ENCODE peak calls at places on chromosomes 5 and 9, in eight cellular contexts. One of them, this sample, is unnamed.

GRCh38 chr5:159448-160172 is 31.7 kb upstream of the LRRC14B start:
- DNase-seq in effector memory CD4-positive, alpha-beta T cell: no peak
- DNase-seq in SK-N-SH: no peak
- DNase-seq in cardiac muscle cell: no peak
- DNase-seq in CD8-positive, alpha-beta memory T cell: no peak
- DNase-seq in lung: no peak
- DNase-seq in stomach: peak; percentile 9
- DNase-seq in K562: no peak
- DNase-seq in this sample: peak; percentile 1

GRCh38 chr5:137491121-137491520 is 8.0 kb downstream of the SPOCK1 start:
- DNase-seq in lung: no peak
- DNase-seq in cardiac muscle cell: no peak
- DNase-seq in stomach: no peak
- DNase-seq in SK-N-SH: no peak
- DNase-seq in K562: no peak
- DNase-seq in CD8-positive, alpha-beta memory T cell: no peak
- DNase-seq in effector memory CD4-positive, alpha-beta T cell: no peak
- DNase-seq in this sample: no peak

GRCh38 chr5:161288071-161288470 is 258.5 kb downstream of the GABRB2 start:
- DNase-seq in lung: no peak
- DNase-seq in effector memory CD4-positive, alpha-beta T cell: no peak
- DNase-seq in K562: no peak
- DNase-seq in cardiac muscle cell: no peak
- DNase-seq in stomach: no peak
- DNase-seq in SK-N-SH: no peak
- DNase-seq in CD8-positive, alpha-beta memory T cell: no peak
- DNase-seq in this sample: no peak

GRCh38 chr5:90434116-90434714 is 24.7 kb upstream of the CETN3 start:
- DNase-seq in effector memory CD4-positive, alpha-beta T cell: no peak
- DNase-seq in cardiac muscle cell: peak; percentile 63
- DNase-seq in lung: peak; percentile 53
- DNase-seq in stomach: peak; percentile 33
- DNase-seq in CD8-positive, alpha-beta memory T cell: peak; percentile 20
- DNase-seq in K562: peak; percentile 39
- DNase-seq in SK-N-SH: peak; percentile 25
- DNase-seq in this sample: peak; percentile 72

GRCh38 chr5:150320048-150320555 is 17.4 kb upstream of the ARSI start:
- DNase-seq in CD8-positive, alpha-beta memory T cell: no peak
- DNase-seq in stomach: peak; percentile 30
- DNase-seq in effector memory CD4-positive, alpha-beta T cell: no peak
- DNase-seq in lung: peak; percentile 60
- DNase-seq in K562: no peak
- DNase-seq in SK-N-SH: no peak
- DNase-seq in cardiac muscle cell: no peak
- DNase-seq in this sample: peak; percentile 50

GRCh38 chr5:1801061-1801953 is at the start of gene NDUFS6:
- DNase-seq in K562: peak; percentile 88
- DNase-seq in CD8-positive, alpha-beta memory T cell: peak; percentile 76
- DNase-seq in lung: peak; percentile 81
- DNase-seq in SK-N-SH: peak; percentile 89
- DNase-seq in effector memory CD4-positive, alpha-beta T cell: peak; percentile 72
- DNase-seq in cardiac muscle cell: peak; percentile 83
- DNase-seq in stomach: peak; percentile 84
- DNase-seq in this sample: peak; percentile 75

GRCh38 chr5:34521628-34522290 is 134.4 kb upstream of the RAI14 start:
- DNase-seq in lung: no peak
- DNase-seq in cardiac muscle cell: no peak
- DNase-seq in K562: no peak
- DNase-seq in SK-N-SH: no peak
- DNase-seq in stomach: no peak
- DNase-seq in CD8-positive, alpha-beta memory T cell: no peak
- DNase-seq in effector memory CD4-positive, alpha-beta T cell: no peak
- DNase-seq in this sample: no peak

GRCh38 chr5:152439791-152440190 is 34.7 kb upstream of the NMUR2 start:
- DNase-seq in K562: no peak
- DNase-seq in effector memory CD4-positive, alpha-beta T cell: no peak
- DNase-seq in cardiac muscle cell: no peak
- DNase-seq in lung: no peak
- DNase-seq in SK-N-SH: no peak
- DNase-seq in stomach: no peak
- DNase-seq in CD8-positive, alpha-beta memory T cell: no peak
- DNase-seq in this sample: no peak

GRCh38 chr5:178235600-178235998 is 3.0 kb upstream of the PHYKPL start:
- DNase-seq in CD8-positive, alpha-beta memory T cell: no peak
- DNase-seq in stomach: no peak
- DNase-seq in lung: no peak
- DNase-seq in cardiac muscle cell: no peak
- DNase-seq in SK-N-SH: no peak
- DNase-seq in K562: no peak
- DNase-seq in effector memory CD4-positive, alpha-beta T cell: no peak
- DNase-seq in this sample: no peak

GRCh38 chr5:108637110-108637509 is 110.6 kb upstream of the FER start:
- DNase-seq in CD8-positive, alpha-beta memory T cell: no peak
- DNase-seq in cardiac muscle cell: no peak
- DNase-seq in effector memory CD4-positive, alpha-beta T cell: no peak
- DNase-seq in lung: no peak
- DNase-seq in SK-N-SH: no peak
- DNase-seq in K562: no peak
- DNase-seq in stomach: no peak
- DNase-seq in this sample: no peak

GRCh38 chr5:37495668-37496067 is 116.5 kb downstream of the WDR70 start:
- DNase-seq in effector memory CD4-positive, alpha-beta T cell: no peak
- DNase-seq in K562: no peak
- DNase-seq in lung: no peak
- DNase-seq in CD8-positive, alpha-beta memory T cell: no peak
- DNase-seq in SK-N-SH: no peak
- DNase-seq in stomach: no peak
- DNase-seq in cardiac muscle cell: no peak
- DNase-seq in this sample: no peak

GRCh38 chr5:130109152-130109551 is 204.9 kb downstream of the CHSY3 start:
- DNase-seq in lung: no peak
- DNase-seq in stomach: no peak
- DNase-seq in K562: peak; percentile 4
- DNase-seq in SK-N-SH: peak; percentile 7
- DNase-seq in effector memory CD4-positive, alpha-beta T cell: no peak
- DNase-seq in CD8-positive, alpha-beta memory T cell: no peak
- DNase-seq in cardiac muscle cell: peak; percentile 45
- DNase-seq in this sample: no peak

GRCh38 chr5:37875051-37875787 is 35.4 kb upstream of the GDNF start:
- DNase-seq in CD8-positive, alpha-beta memory T cell: no peak
- DNase-seq in effector memory CD4-positive, alpha-beta T cell: no peak
- DNase-seq in K562: no peak
- DNase-seq in cardiac muscle cell: no peak
- DNase-seq in SK-N-SH: no peak
- DNase-seq in stomach: no peak
- DNase-seq in lung: no peak
- DNase-seq in this sample: no peak

GRCh38 chr5:9338796-9339195 is 207.1 kb downstream of the SEMA5A start:
- DNase-seq in lung: no peak
- DNase-seq in effector memory CD4-positive, alpha-beta T cell: no peak
- DNase-seq in K562: no peak
- DNase-seq in SK-N-SH: no peak
- DNase-seq in cardiac muscle cell: no peak
- DNase-seq in stomach: no peak
- DNase-seq in CD8-positive, alpha-beta memory T cell: no peak
- DNase-seq in this sample: no peak

GRCh38 chr5:125326114-125326513 is 579.7 kb upstream of the ZNF608 start:
- DNase-seq in SK-N-SH: peak; percentile 47
- DNase-seq in effector memory CD4-positive, alpha-beta T cell: no peak
- DNase-seq in lung: peak; percentile 36
- DNase-seq in K562: no peak
- DNase-seq in CD8-positive, alpha-beta memory T cell: no peak
- DNase-seq in cardiac muscle cell: peak; percentile 73
- DNase-seq in stomach: peak; percentile 44
- DNase-seq in this sample: peak; percentile 89

GRCh38 chr5:81241961-81242648 is 9.0 kb downstream of the CKMT2 start:
- DNase-seq in stomach: no peak
- DNase-seq in SK-N-SH: no peak
- DNase-seq in lung: no peak
- DNase-seq in cardiac muscle cell: no peak
- DNase-seq in K562: no peak
- DNase-seq in CD8-positive, alpha-beta memory T cell: no peak
- DNase-seq in effector memory CD4-positive, alpha-beta T cell: no peak
- DNase-seq in this sample: no peak

GRCh38 chr5:62093981-62094380 is 212.0 kb upstream of the KIF2A start:
- DNase-seq in lung: peak; percentile 47
- DNase-seq in effector memory CD4-positive, alpha-beta T cell: no peak
- DNase-seq in cardiac muscle cell: peak; percentile 76
- DNase-seq in SK-N-SH: peak; percentile 64
- DNase-seq in CD8-positive, alpha-beta memory T cell: no peak
- DNase-seq in stomach: no peak
- DNase-seq in K562: no peak
- DNase-seq in this sample: peak; percentile 67

GRCh38 chr5:75707911-75708509 is 9.2 kb downstream of the POC5 start:
- DNase-seq in K562: no peak
- DNase-seq in stomach: no peak
- DNase-seq in cardiac muscle cell: no peak
- DNase-seq in lung: no peak
- DNase-seq in CD8-positive, alpha-beta memory T cell: no peak
- DNase-seq in effector memory CD4-positive, alpha-beta T cell: no peak
- DNase-seq in SK-N-SH: no peak
- DNase-seq in this sample: no peak
- H3K27me3 ChIP-seq in K562: no peaks in the 10 kb centered on the region
- H3K27me3 ChIP-seq in stomach: no peaks in the 10 kb centered on the region
- H3K27me3 ChIP-seq in cardiac muscle cell: no peaks in the 10 kb centered on the region
- H3K27me3 ChIP-seq in lung: no peaks in the 10 kb centered on the region
- H3K27me3 ChIP-seq in CD8-positive, alpha-beta memory T cell: no peaks in the 10 kb centered on the region
- H3K27me3 ChIP-seq in effector memory CD4-positive, alpha-beta T cell: no peaks in the 10 kb centered on the region
- H3K27me3 ChIP-seq in SK-N-SH: no peaks in the 10 kb centered on the region
- H3K27me3 ChIP-seq in this sample: no peaks in the 10 kb centered on the region

DNA sequence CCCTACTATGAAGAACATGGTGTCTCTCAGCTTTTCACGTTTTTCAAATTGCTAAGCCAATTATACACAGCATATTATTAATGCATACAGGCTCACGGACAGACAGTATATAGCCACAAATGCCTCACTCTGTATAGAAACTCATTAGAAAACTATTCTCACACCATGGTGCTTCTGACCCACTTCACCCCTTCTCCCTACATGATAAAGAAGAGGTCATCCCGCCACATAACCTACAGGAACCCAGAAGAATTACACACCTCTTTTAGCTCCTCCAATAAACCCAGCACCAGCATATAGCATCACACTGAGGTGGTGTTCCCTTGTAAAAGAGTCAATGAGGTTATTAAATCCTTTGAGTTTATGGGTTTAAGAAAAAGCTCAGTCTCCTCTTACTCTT is 5.6 kb downstream of the TLE1 start:
- DNase-seq in stomach: no peak
- DNase-seq in cardiac muscle cell: no peak
- DNase-seq in effector memory CD4-positive, alpha-beta T cell: no peak
- DNase-seq in SK-N-SH: no peak
- DNase-seq in lung: no peak
- DNase-seq in K562: no peak
- DNase-seq in CD8-positive, alpha-beta memory T cell: no peak
- DNase-seq in this sample: no peak
- H3K4me3 ChIP-seq in stomach: peak overlapping the region; percentile 19
- H3K4me3 ChIP-seq in cardiac muscle cell: no peak overlapping the region
- H3K4me3 ChIP-seq in effector memory CD4-positive, alpha-beta T cell: no peak overlapping the region
- H3K4me3 ChIP-seq in SK-N-SH: no peak overlapping the region
- H3K4me3 ChIP-seq in lung: no peak overlapping the region
- H3K4me3 ChIP-seq in K562: no peak overlapping the region
- H3K4me3 ChIP-seq in CD8-positive, alpha-beta memory T cell: no peak overlapping the region
- H3K4me3 ChIP-seq in this sample: no peak overlapping the region

DNA sequence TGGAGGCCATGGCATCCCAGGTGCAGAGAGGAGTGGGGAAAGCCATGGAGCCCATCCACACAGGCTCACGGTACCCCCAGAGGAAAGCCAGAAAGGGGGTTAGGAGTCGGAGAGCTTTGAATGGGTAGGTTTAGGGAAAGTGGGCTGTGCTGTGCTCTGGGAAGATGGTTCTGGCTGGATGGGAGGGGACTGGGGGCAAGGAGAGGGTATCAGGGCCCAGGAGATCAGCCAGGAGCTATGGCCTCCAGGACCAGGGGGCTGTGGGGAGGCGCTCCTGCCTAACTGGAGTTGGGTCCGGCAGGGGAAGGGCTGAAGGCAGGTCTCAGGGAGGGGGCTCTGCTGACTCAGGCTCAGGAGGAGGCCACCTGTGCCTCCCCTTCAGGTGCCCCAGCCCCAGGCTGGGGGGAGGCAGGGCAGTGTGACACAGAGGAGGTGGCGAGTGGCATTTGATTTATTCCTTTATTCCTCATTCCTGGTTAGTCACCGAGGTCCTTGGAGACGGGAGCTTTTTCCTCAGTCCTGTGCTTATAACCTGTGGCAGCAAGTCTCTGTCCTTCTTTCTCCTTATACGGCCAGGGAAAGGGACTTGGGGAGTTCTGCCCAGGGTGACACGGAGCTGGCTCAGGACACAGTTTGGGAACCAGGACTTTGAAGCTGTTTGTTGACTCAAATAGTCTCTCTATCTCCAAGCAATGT is 60.8 kb downstream of the TSTD2 start:
- DNase-seq in cardiac muscle cell: no peak
- DNase-seq in CD8-positive, alpha-beta memory T cell: no peak
- DNase-seq in stomach: no peak
- DNase-seq in lung: no peak
- DNase-seq in SK-N-SH: no peak
- DNase-seq in effector memory CD4-positive, alpha-beta T cell: no peak
- DNase-seq in K562: no peak
- DNase-seq in this sample: no peak
- H3K36me3 ChIP-seq in cardiac muscle cell: peaks cover 42% of the 10 kb centered on the region
- H3K36me3 ChIP-seq in CD8-positive, alpha-beta memory T cell: peaks cover 3% of the 10 kb centered on the region
- H3K36me3 ChIP-seq in stomach: no peaks in the 10 kb centered on the region
- H3K36me3 ChIP-seq in lung: peaks cover 17% of the 10 kb centered on the region
- H3K36me3 ChIP-seq in SK-N-SH: peaks cover 10% of the 10 kb centered on the region
- H3K36me3 ChIP-seq in effector memory CD4-positive, alpha-beta T cell: no peaks in the 10 kb centered on the region
- H3K36me3 ChIP-seq in K562: peaks cover 60% of the 10 kb centered on the region
- H3K36me3 ChIP-seq in this sample: peaks cover 98% of the 10 kb centered on the region

GRCh38 chr9:113775714-113776113 is 100.4 kb upstream of the ZNF618 start:
- DNase-seq in stomach: no peak
- DNase-seq in lung: no peak
- DNase-seq in cardiac muscle cell: no peak
- DNase-seq in effector memory CD4-positive, alpha-beta T cell: no peak
- DNase-seq in K562: no peak
- DNase-seq in SK-N-SH: no peak
- DNase-seq in CD8-positive, alpha-beta memory T cell: no peak
- DNase-seq in this sample: no peak

GRCh38 chr9:113783475-113783874 is 92.6 kb upstream of the ZNF618 start:
- DNase-seq in cardiac muscle cell: no peak
- DNase-seq in SK-N-SH: no peak
- DNase-seq in K562: no peak
- DNase-seq in effector memory CD4-positive, alpha-beta T cell: no peak
- DNase-seq in lung: no peak
- DNase-seq in CD8-positive, alpha-beta memory T cell: no peak
- DNase-seq in stomach: no peak
- DNase-seq in this sample: no peak

GRCh38 chr9:113785334-113785733 is 90.8 kb upstream of the ZNF618 start:
- DNase-seq in stomach: peak; percentile 53
- DNase-seq in SK-N-SH: no peak
- DNase-seq in effector memory CD4-positive, alpha-beta T cell: no peak
- DNase-seq in CD8-positive, alpha-beta memory T cell: no peak
- DNase-seq in cardiac muscle cell: no peak
- DNase-seq in lung: no peak
- DNase-seq in K562: no peak
- DNase-seq in this sample: no peak

GRCh38 chr9:113776194-113776593 is 99.9 kb upstream of the ZNF618 start:
- DNase-seq in stomach: no peak
- DNase-seq in CD8-positive, alpha-beta memory T cell: no peak
- DNase-seq in effector memory CD4-positive, alpha-beta T cell: no peak
- DNase-seq in K562: no peak
- DNase-seq in lung: no peak
- DNase-seq in SK-N-SH: no peak
- DNase-seq in cardiac muscle cell: no peak
- DNase-seq in this sample: no peak

GRCh38 chr9:113781381-113781780 is 94.7 kb upstream of the ZNF618 start:
- DNase-seq in CD8-positive, alpha-beta memory T cell: no peak
- DNase-seq in stomach: no peak
- DNase-seq in cardiac muscle cell: no peak
- DNase-seq in lung: no peak
- DNase-seq in SK-N-SH: no peak
- DNase-seq in effector memory CD4-positive, alpha-beta T cell: no peak
- DNase-seq in K562: no peak
- DNase-seq in this sample: no peak
- H3K27me3 ChIP-seq in CD8-positive, alpha-beta memory T cell: no peaks in the 10 kb centered on the region
- H3K27me3 ChIP-seq in stomach: no peaks in the 10 kb centered on the region
- H3K27me3 ChIP-seq in cardiac muscle cell: no peaks in the 10 kb centered on the region
- H3K27me3 ChIP-seq in lung: no peaks in the 10 kb centered on the region
- H3K27me3 ChIP-seq in SK-N-SH: peaks cover 11% of the 10 kb centered on the region
- H3K27me3 ChIP-seq in effector memory CD4-positive, alpha-beta T cell: no peaks in the 10 kb centered on the region
- H3K27me3 ChIP-seq in K562: peaks cover 12% of the 10 kb centered on the region
- H3K27me3 ChIP-seq in this sample: no peaks in the 10 kb centered on the region

This sample was measured in BE2C.